ENCODE peak calls at places on chromosomes 13 and 19, in six cellular contexts. X, W, L, H, P and Q are unnamed samples.

GRCh38 chr13:69857188-69857821 is 250.3 kb upstream of the ATXN8OS start:
- DNase-seq in X (peak), W (peak), L (peak), H (no peak), P (no peak), Q (peak)

GRCh38 chr13:102678339-102679122 is 16.3 kb downstream of the METTL21C start:
- DNase-seq in X (no peak), W (no peak), L (no peak), H (no peak), P (no peak), Q (no peak)

GRCh38 chr19:18479964-18480723 is 41.7 kb downstream of the ELL start:
- DNase-seq in X (peak), W (peak), L (no peak), H (peak), P (peak), Q (peak)

GRCh38 chr19:13850910-13851753 is 25.8 kb upstream of the NANOS3 start:
- DNase-seq in X (peak), W (peak), L (no peak), H (peak), P (no peak), Q (peak)

GRCh38 chr19:1728816-1729567 is 24.3 kb upstream of the ONECUT3 start:
- DNase-seq in X (no peak), W (no peak), L (no peak), H (no peak), P (no peak), Q (no peak)

GRCh38 chr19:55319786-55320185 is 5.4 kb downstream of the TMEM150B start:
- DNase-seq in X (peak), W (peak), L (no peak), H (no peak), P (no peak), Q (peak)

GRCh38 chr19:15195381-15195964 is 5.3 kb downstream of the NOTCH3 start:
- DNase-seq in X (peak), W (peak), L (no peak), H (peak), P (peak), Q (peak)

GRCh38 chr19:6098574-6098973 is 11.7 kb downstream of the RFX2 start:
- DNase-seq in X (no peak), W (no peak), L (no peak), H (no peak), P (no peak), Q (no peak)

GRCh38 chr13:81493144-81493543 is 1152.2 kb upstream of the SPRY2 start:
- DNase-seq in X (no peak), W (no peak), L (no peak), H (no peak), P (no peak), Q (peak)

GRCh38 chr19:55013596-55013995 is 24.5 kb downstream of the GP6 start:
- DNase-seq in X (no peak), W (no peak), L (no peak), H (no peak), P (no peak), Q (no peak)

GRCh38 chr13:86729206-86729605 is 930.0 kb upstream of the SLITRK6 start:
- DNase-seq in X (no peak), W (no peak), L (no peak), H (no peak), P (no peak), Q (peak)

GRCh38 chr13:93462151-93462550 is 235.5 kb downstream of the GPC6 start:
- DNase-seq in X (no peak), W (no peak), L (no peak), H (no peak), P (no peak), Q (no peak)

GRCh38 chr19:52522555-52522954 is 4.9 kb upstream of the ZNF808 start:
- DNase-seq in X (no peak), W (no peak), L (no peak), H (no peak), P (no peak), Q (no peak)

GRCh38 chr19:19257836-19258588 is 15.1 kb downstream of the TM6SF2 start:
- DNase-seq in X (no peak), W (no peak), L (no peak), H (no peak), P (no peak), Q (no peak)

GRCh38 chr19:45518469-45518826 is 11.2 kb downstream of the VASP start:
- DNase-seq in X (no peak), W (no peak), L (no peak), H (no peak), P (no peak), Q (no peak)

GRCh38 chr19:45526143-45526542 is 18.9 kb downstream of the VASP start:
- DNase-seq in X (peak), W (peak), L (no peak), H (peak), P (no peak), Q (peak)

GRCh38 chr19:1214862-1215731 is 9.5 kb downstream of the STK11 start:
- DNase-seq in X (no peak), W (no peak), L (peak), H (peak), P (no peak), Q (no peak)

GRCh38 chr13:112870737-112871287 is 98.2 kb upstream of the MCF2L start:
- DNase-seq in X (no peak), W (no peak), L (no peak), H (no peak), P (no peak), Q (no peak)

GRCh38 chr13:100544866-100545683 is 43.5 kb downstream of the GGACT start:
- DNase-seq in X (no peak), W (no peak), L (no peak), H (peak), P (no peak), Q (peak)

GRCh38 chr19:18251587-18252369 is 22.5 kb downstream of the IQCN start:
- DNase-seq in X (peak), W (peak), L (peak), H (peak), P (peak), Q (peak)

GRCh38 chr13:41995946-41996345 is 35.0 kb upstream of the VWA8 start:
- DNase-seq in X (peak), W (peak), L (no peak), H (peak), P (peak), Q (peak)

GRCh38 chr13:81697826-81698225 is 1356.9 kb upstream of the SPRY2 start:
- DNase-seq in X (no peak), W (no peak), L (no peak), H (no peak), P (no peak), Q (no peak)

DNA sequence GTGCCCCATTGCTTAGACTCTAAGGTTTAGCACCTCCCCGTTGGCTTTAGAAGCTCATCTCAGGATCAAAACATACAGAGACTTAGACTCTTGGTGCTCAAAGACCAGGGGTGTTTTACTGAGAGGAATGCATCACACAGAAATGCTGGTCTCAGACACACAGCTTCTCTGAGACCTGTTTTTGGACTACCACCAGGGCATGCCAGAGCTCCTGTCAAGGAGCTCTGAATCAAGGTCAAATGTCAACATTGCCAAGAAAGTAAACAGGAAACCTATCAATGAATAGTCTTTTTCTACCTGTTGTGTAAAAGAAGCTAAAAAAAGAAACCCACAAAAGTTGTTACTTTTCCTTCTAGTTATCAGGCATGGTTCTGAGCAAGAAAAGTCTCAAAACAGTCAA is 149.2 kb downstream of the COL4A1 start:
- DNase-seq in X (no peak), W (no peak), L (no peak), H (no peak), P (no peak), Q (no peak)
- TF ChIP-seq CTCF in X (no peak), W (no peak), L (no peak), H (no peak), P (no peak), Q (no peak)

DNA sequence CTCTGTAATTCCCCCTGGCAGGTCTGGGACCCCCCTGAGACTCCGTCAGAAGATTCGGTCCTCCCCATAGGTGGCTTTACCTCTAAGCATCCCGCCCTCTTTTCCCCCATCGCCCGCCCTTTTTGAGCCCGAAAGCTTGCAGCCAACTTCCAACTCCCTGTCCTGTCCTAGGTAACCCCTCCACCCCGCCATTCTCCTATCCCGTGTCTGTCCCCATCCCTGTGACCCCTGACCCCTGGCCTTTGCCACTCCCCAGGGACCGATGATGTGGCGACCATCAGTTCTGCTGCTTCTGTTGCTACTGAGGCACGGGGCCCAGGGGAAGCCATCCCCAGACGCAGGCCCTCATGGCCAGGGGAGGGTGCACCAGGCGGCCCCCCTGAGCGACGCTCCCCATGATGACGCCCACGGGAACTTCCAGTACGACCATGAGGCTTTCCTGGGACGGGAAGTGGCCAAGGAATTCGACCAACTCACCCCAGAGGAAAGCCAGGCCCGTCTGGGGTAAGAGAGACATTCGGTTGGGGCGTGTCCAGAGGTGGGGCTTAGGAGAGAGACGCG is 488 bp downstream of the RCN3 start:
- DNase-seq in X (peak), W (peak), L (no peak), H (no peak), P (peak), Q (peak)
- H3K4me3 ChIP-seq in X (peak), W (peak), L (no peak), H (peak), P (peak), Q (peak)

DNA sequence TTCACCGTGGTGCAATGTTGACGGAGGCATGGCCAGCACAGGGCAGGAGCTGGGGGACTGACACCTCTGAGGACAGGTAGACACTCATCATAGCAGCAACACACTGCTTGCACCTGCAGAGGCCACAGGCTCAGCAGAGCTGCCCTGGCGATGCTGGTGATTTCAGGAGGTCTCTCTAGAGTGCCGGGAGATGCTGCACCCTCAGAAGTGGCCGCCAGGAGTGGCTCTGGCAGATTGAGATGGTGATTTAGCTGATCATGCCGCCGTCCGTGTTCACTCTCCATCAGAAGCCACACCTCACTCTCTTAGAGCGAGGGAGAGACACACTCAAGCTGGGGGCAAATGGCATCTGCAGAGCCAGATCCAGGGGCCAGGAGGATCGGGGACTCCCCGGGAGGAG is 244.6 kb upstream of the SGCG start:
- DNase-seq in X (no peak), W (no peak), L (no peak), H (no peak), P (no peak), Q (no peak)
- TF ChIP-seq CTCF in X (no peak), W (no peak), L (no peak), H (no peak), P (no peak), Q (no peak)

DNA sequence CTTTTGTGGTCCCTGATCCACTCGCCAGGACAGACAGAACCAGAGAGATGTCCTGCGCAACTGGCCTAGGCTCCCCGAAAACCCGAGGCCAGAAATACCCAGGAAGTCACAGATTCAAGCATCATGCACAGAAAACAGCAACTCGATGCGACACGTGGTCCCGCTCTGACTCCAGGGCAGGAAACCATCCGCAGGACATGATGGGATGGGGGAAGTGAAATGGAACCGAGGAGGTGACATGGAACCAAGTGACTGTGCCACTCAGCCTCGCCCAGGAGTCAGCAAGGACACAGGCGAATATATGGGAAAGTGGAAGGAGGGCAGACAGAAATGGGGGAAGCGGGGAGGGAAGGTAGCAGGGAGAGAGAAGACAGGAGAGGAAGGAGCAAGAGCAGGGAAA is 1.1 kb downstream of the ZSCAN18 start:
- DNase-seq in X (no peak), W (no peak), L (no peak), H (peak), P (no peak), Q (no peak)
- H3K4me3 ChIP-seq in X (no peak), W (no peak), L (no peak), H (peak), P (no peak), Q (no peak)

GRCh38 chr19:3968556-3969434 is 2.1 kb downstream of the DAPK3 start:
- DNase-seq in X (peak), W (peak), L (no peak), H (peak), P (peak), Q (peak)

GRCh38 chr19:3970313-3970807 is 539 bp downstream of the DAPK3 start:
- DNase-seq in X (no peak), W (no peak), L (no peak), H (no peak), P (no peak), Q (no peak)

GRCh38 chr19:3966051-3967017 is 4.6 kb downstream of the DAPK3 start:
- DNase-seq in X (no peak), W (no peak), L (no peak), H (no peak), P (no peak), Q (no peak)

GRCh38 chr19:3970808-3971598 is at the start of gene DAPK3:
- DNase-seq in X (peak), W (peak), L (peak), H (peak), P (peak), Q (peak)

GRCh38 chr19:3969435-3970312 is 1.2 kb downstream of the DAPK3 start:
- DNase-seq in X (peak), W (peak), L (no peak), H (no peak), P (peak), Q (peak)
- TF ChIP-seq CTCF in X (peak), W (peak), L (no peak), H (no peak), P (peak), Q (peak)

DNA sequence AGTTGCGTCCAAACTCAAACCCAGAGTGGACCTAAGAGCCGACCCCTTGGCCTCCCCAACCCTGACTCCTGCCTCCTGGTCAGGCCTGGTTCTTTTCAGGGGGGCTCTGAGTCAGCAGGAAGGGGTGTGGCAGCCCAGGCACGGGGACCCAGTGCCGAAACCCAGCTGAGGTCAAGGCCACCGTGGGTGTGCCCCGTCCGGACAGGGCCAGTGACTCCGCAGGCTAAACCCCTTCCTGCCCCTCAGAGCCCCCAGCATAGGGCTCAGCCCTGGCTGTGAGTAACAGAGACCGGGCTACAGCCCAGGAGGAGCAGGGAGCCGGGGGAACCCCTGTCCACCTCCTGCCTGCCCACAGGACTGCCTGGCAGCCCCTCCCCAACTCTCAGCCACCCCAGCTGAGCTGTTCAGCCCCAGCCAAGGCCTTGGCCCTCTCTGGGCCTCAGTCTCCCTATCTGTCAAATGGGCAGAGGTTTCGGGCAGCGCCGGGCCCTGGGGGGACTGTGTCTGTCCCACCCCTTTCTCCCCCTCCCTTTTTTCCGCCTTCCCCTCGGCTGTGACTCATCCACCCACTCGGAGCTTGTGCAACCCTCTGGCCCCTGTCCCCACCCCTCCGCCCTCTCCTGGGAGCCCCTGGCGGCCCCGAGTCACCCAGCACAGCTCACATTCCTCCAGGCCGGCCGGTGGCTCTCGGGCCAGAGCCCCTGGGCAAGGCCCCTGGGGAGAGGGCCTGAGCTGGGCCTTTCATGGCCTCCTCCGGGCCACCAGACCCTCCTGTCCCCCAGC is 8.6 kb downstream of the ZBTB7A start:
- DNase-seq in X (peak), W (peak), L (no peak), H (peak), P (peak), Q (peak)
- H3K4me3 ChIP-seq in X (no peak), W (peak), L (peak), H (peak), P (peak), Q (peak)

GRCh38 chr13:20058476-20058875 is 99.9 kb downstream of the ZMYM2 start:
- DNase-seq in X (no peak), W (no peak), L (no peak), H (no peak), P (no peak), Q (no peak)

GRCh38 chr13:20054586-20054985 is 96.1 kb downstream of the ZMYM2 start:
- DNase-seq in X (no peak), W (no peak), L (no peak), H (no peak), P (no peak), Q (no peak)

GRCh38 chr13:20053891-20054290 is 95.4 kb downstream of the ZMYM2 start:
- DNase-seq in X (no peak), W (no peak), L (no peak), H (no peak), P (no peak), Q (no peak)

GRCh38 chr13:20057214-20057613 is 98.7 kb downstream of the ZMYM2 start:
- DNase-seq in X (no peak), W (no peak), L (no peak), H (no peak), P (no peak), Q (no peak)

GRCh38 chr13:20057963-20058362 is 99.4 kb downstream of the ZMYM2 start:
- DNase-seq in X (no peak), W (no peak), L (no peak), H (no peak), P (no peak), Q (no peak)
- TF ChIP-seq CTCF in X (peak), W (peak), L (no peak), H (no peak), P (peak), Q (peak)

GRCh38 chr13:88701551-88701950 is 1030.4 kb downstream of the SLITRK5 start:
- DNase-seq in X (no peak), W (no peak), L (no peak), H (no peak), P (no peak), Q (no peak)

GRCh38 chr13:88707652-88708051 is 1036.5 kb downstream of the SLITRK5 start:
- DNase-seq in X (no peak), W (no peak), L (no peak), H (no peak), P (no peak), Q (no peak)

DNA sequence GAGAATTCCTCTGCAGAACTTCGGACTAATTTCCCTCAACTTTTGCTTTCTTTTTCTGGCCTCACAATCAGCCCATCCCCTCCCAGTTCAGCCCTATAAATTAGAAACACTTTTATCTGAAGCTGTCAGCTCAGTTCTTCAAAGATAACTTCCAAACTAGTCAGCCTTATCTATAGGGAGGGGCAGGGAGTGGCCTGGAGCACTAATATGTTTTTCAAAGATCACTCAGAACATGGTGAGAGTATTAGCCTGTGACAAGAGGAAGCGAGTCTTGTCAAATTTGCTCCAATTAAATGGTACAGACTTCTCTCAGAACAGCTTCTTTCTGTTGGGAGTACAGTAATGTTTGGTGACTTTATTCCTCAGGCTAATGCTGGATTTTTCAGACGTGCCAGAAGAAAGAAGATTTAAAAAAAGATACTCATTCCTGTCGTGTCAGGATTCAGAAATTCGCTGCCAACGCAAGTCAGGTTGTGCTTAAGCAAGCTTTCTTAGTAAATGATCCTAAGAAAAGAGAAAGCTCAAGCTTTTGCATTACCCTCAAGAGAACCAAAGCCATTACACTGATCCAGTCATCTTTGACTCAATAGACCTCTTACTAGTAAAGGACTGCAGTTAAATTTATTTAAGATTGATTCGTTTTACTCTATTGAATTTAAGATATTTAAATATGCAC is 1033.6 kb downstream of the SLITRK5 start:
- DNase-seq in X (no peak), W (no peak), L (no peak), H (no peak), P (no peak), Q (no peak)
- H3K4me3 ChIP-seq in X (no peak), W (no peak), L (no peak), H (peak), P (no peak), Q (no peak)